ENCODE peak calls at places on chromosomes 1 and 21, in ten cellular contexts. C is OCI-LY7, K is heart left ventricle, X is esophagus squamous epithelium, G is tibial artery, W is left ventricle myocardium inferior, Y is breast epithelium, D is fibroblast of lung, H is tibial nerve, A is cardiac muscle cell. P is an unnamed sample.

GRCh38 chr1:55043726-55044125 is 4.4 kb downstream of the PCSK9 start:
- DNase-seq in C (no peak), K (no peak), X (no peak), G (peak; percentile 34), W (no peak), Y (no peak), D (no peak), H (no peak), A (no peak), P (no peak)

GRCh38 chr21:28375708-28376385 is 616.8 kb downstream of the LTN1 start:
- DNase-seq in C (no peak), K (no peak), X (no peak), G (no peak), W (no peak), Y (no peak), D (peak; percentile 33), H (no peak), A (no peak), P (no peak)

GRCh38 chr1:119632103-119632490 is 16.0 kb downstream of the ZNF697 start:
- DNase-seq in C (no peak), K (peak; percentile 37), X (no peak), G (no peak), W (peak; percentile 43), Y (no peak), D (no peak), H (no peak), A (no peak), P (no peak)

GRCh38 chr1:248857201-248857600 is 1.7 kb downstream of the ZNF692 start:
- DNase-seq in C (no peak), K (no peak), X (no peak), G (peak; percentile 52), W (no peak), Y (no peak), D (no peak), H (no peak), A (no peak), P (no peak)

GRCh38 chr1:23555949-23556640 is 3.2 kb downstream of the ID3 start:
- DNase-seq in C (peak; percentile 85), K (peak; percentile 42), X (no peak), G (peak; percentile 80), W (no peak), Y (no peak), D (peak; percentile 64), H (no peak), A (peak; percentile 77), P (peak; percentile 56)

GRCh38 chr1:31596737-31597097 is 20.4 kb downstream of the TINAGL1 start:
- DNase-seq in C (no peak), K (no peak), X (no peak), G (no peak), W (no peak), Y (no peak), D (no peak), H (no peak), A (no peak), P (no peak)

GRCh38 chr1:29688477-29689365 is 452.4 kb downstream of the PTPRU start:
- DNase-seq in C (no peak), K (no peak), X (no peak), G (peak; percentile 35), W (no peak), Y (no peak), D (peak; percentile 33), H (no peak), A (no peak), P (peak; percentile 7)

GRCh38 chr1:161185282-161185682 is 8.0 kb upstream of the B4GALT3 start:
- DNase-seq in C (peak; percentile 88), K (peak; percentile 90), X (peak; percentile 32), G (peak; percentile 86), W (peak; percentile 78), Y (no peak), D (peak; percentile 65), H (no peak), A (no peak), P (peak; percentile 82)

GRCh38 chr1:236304682-236305081 is 22.9 kb upstream of the ERO1B start:
- DNase-seq in C (no peak), K (no peak), X (no peak), G (no peak), W (no peak), Y (no peak), D (no peak), H (no peak), A (no peak), P (no peak)

GRCh38 chr1:236301958-236302335 is 20.2 kb upstream of the ERO1B start:
- DNase-seq in C (no peak), K (no peak), X (no peak), G (no peak), W (no peak), Y (no peak), D (no peak), H (no peak), A (no peak), P (peak; percentile 63)

GRCh38 chr1:236302941-236303340 is 21.2 kb upstream of the ERO1B start:
- DNase-seq in C (no peak), K (no peak), X (no peak), G (no peak), W (no peak), Y (no peak), D (no peak), H (no peak), A (no peak), P (no peak)

GRCh38 chr1:236301080-236301957 is 19.6 kb upstream of the ERO1B start:
- DNase-seq in C (no peak), K (no peak), X (no peak), G (no peak), W (no peak), Y (no peak), D (no peak), H (no peak), A (no peak), P (peak; percentile 48)

DNA sequence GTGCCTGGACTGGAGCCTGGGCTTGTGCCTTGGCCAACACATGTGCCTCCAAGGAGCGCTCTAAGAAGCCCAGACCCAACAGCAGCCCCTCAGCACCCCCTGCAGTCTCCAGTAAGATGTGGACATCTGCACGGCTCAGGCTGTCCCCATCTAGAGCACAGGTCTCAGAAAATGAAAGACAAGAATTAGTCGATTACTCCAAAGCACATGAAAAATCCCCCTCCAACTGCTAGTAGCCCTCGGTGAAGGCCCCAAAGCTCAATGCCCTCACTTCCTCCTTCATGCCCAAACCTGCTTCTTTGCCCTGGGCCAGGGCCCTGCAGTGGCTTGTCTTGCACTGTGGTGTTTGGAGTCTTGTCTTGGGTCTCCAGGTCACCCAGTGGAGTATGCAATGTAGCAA is 21.9 kb upstream of the ERO1B start:
- DNase-seq in C (peak; percentile 45), K (no peak), X (no peak), G (no peak), W (no peak), Y (no peak), D (no peak), H (no peak), A (no peak), P (no peak)
- TF ChIP-seq CTCF in C (peak; percentile 67), K (no peak), X (no peak), G (no peak), W (no peak), Y (no peak), D (no peak), H (no peak), A (no peak), P (no peak)

GRCh38 chr1:83764209-83764608 is 234.7 kb downstream of the TTLL7 start:
- DNase-seq in C (peak; percentile 14), K (no peak), X (no peak), G (no peak), W (no peak), Y (no peak), D (no peak), H (no peak), A (no peak), P (no peak)

GRCh38 chr1:83765125-83765524 is 233.8 kb downstream of the TTLL7 start:
- DNase-seq in C (no peak), K (no peak), X (no peak), G (no peak), W (no peak), Y (no peak), D (no peak), H (no peak), A (no peak), P (no peak)

GRCh38 chr1:83763281-83764095 is 235.4 kb downstream of the TTLL7 start:
- DNase-seq in C (peak; percentile 76), K (no peak), X (no peak), G (no peak), W (no peak), Y (no peak), D (no peak), H (no peak), A (no peak), P (no peak)

GRCh38 chr1:83769072-83769471 is 229.9 kb downstream of the TTLL7 start:
- DNase-seq in C (no peak), K (no peak), X (no peak), G (no peak), W (no peak), Y (no peak), D (no peak), H (no peak), A (no peak), P (no peak)

DNA sequence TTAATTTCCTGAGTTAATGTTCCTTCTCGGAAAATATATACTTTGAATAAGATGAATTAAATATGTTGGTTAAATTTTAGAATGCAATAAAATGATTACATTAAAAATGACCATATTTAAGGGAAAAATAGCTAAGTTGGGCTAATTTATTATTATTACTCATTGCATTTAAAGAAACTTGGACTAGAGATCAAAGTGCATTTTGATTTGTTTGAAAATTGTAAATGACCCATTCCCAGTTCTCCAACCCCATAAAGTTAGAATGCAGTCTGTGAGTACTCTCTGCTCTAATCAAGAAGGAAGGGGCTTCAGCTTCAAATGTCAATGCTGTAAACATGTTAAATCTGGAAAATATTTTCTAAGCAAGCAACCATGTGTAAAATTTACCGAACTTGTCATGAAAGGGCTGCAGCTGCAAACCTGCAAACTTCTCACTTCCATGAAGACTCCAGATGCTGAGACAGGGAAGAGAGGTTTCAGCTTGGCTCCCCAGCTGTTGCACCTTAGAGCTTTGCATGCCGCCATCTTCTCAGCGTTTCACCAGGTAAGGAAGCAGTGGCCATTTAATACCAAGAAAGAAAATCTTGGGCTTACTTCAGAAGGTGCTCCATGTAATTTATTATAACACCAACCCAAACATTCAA is 232.6 kb downstream of the TTLL7 start:
- DNase-seq in C (peak; percentile 80), K (no peak), X (no peak), G (no peak), W (no peak), Y (no peak), D (no peak), H (no peak), A (no peak), P (no peak)
- H3K4me1 ChIP-seq in C (peaks cover 86% of the 10 kb centered on the region), K (no peaks in the 10 kb centered on the region), X (no peaks in the 10 kb centered on the region), G (no peaks in the 10 kb centered on the region), W (no peaks in the 10 kb centered on the region), Y (no peaks in the 10 kb centered on the region), D (no peaks in the 10 kb centered on the region), H (no peaks in the 10 kb centered on the region), A (peaks cover 4% of the 10 kb centered on the region), P (peaks cover 46% of the 10 kb centered on the region)

DNA sequence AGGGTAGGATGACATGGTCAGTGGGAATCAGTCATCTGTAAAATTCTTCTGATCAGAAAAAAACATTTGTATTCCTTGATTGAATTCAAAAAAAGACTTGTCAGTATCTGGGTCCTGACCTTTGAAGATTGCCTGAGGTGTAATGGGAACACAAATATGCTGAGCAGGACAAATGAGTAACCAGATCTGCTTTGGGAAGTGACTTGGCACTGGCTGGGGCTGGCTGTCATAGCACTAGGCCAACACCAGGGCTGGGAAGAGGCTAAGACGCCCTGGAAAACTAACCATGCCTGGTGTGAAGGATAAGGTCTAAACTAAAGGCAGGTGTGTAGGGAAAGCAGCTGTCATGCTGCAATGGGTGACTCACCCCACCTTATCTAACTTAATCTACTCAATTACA is 452.9 kb upstream of the BEND5 start:
- DNase-seq in C (no peak), K (no peak), X (no peak), G (no peak), W (no peak), Y (no peak), D (no peak), H (no peak), A (no peak), P (peak; percentile 27)
- TF ChIP-seq CTCF in C (no peak), K (no peak), X (no peak), G (no peak), W (no peak), Y (no peak), D (no peak), H (no peak), A (no peak), P (peak; percentile 9)

GRCh38 chr1:41532206-41532975 is 47.9 kb upstream of the EDN2 start:
- DNase-seq in C (no peak), K (no peak), X (no peak), G (peak; percentile 32), W (no peak), Y (no peak), D (no peak), H (peak; percentile 4), A (no peak), P (no peak)

GRCh38 chr1:41529621-41530395 is 45.3 kb upstream of the EDN2 start:
- DNase-seq in C (no peak), K (no peak), X (no peak), G (peak; percentile 57), W (no peak), Y (no peak), D (no peak), H (peak; percentile 5), A (no peak), P (no peak)

GRCh38 chr1:41528106-41528505 is 43.6 kb upstream of the EDN2 start:
- DNase-seq in C (no peak), K (no peak), X (no peak), G (peak; percentile 44), W (peak; percentile 6), Y (no peak), D (no peak), H (no peak), A (no peak), P (no peak)

GRCh38 chr1:41528726-41529605 is 44.5 kb upstream of the EDN2 start:
- DNase-seq in C (no peak), K (no peak), X (no peak), G (peak; percentile 39), W (peak; percentile 7), Y (no peak), D (no peak), H (no peak), A (no peak), P (no peak)

GRCh38 chr1:41530411-41530810 is 45.9 kb upstream of the EDN2 start:
- DNase-seq in C (no peak), K (no peak), X (no peak), G (peak; percentile 34), W (no peak), Y (no peak), D (no peak), H (no peak), A (no peak), P (no peak)
- H3K4me1 ChIP-seq in C (no peaks in the 10 kb centered on the region), K (no peaks in the 10 kb centered on the region), X (no peaks in the 10 kb centered on the region), G (no peaks in the 10 kb centered on the region), W (peaks cover 7% of the 10 kb centered on the region), Y (no peaks in the 10 kb centered on the region), D (no peaks in the 10 kb centered on the region), H (no peaks in the 10 kb centered on the region), A (peaks cover 15% of the 10 kb centered on the region), P (no peaks in the 10 kb centered on the region)